ENCODE peak calls at places on chromosomes 5 and 9, in six cellular contexts. One of them, this sample, is unnamed.

GRCh38 chr5:53971566-53971965 is 338.8 kb downstream of the ARL15 start:
- DNase-seq in esophagus squamous epithelium: no peak
- DNase-seq in pons: no peak
- DNase-seq in GDM1: no peak
- DNase-seq in mesendoderm: no peak
- DNase-seq in naive thymus-derived CD8-positive, alpha-beta T cell: no peak
- DNase-seq in this sample: no peak

GRCh38 chr5:140172473-140172872 is 2.5 kb upstream of the CYSTM1 start:
- DNase-seq in GDM1: no peak
- DNase-seq in mesendoderm: no peak
- DNase-seq in pons: no peak
- DNase-seq in esophagus squamous epithelium: no peak
- DNase-seq in naive thymus-derived CD8-positive, alpha-beta T cell: no peak
- DNase-seq in this sample: no peak

GRCh38 chr9:136249881-136250559 is 4.4 kb upstream of the QSOX2 start:
- DNase-seq in naive thymus-derived CD8-positive, alpha-beta T cell: no peak
- DNase-seq in GDM1: no peak
- DNase-seq in esophagus squamous epithelium: no peak
- DNase-seq in pons: no peak
- DNase-seq in mesendoderm: no peak
- DNase-seq in this sample: no peak

GRCh38 chr9:114363424-114363823 is 24.4 kb downstream of the AKNA start:
- DNase-seq in mesendoderm: no peak
- DNase-seq in naive thymus-derived CD8-positive, alpha-beta T cell: no peak
- DNase-seq in pons: no peak
- DNase-seq in GDM1: no peak
- DNase-seq in esophagus squamous epithelium: no peak
- DNase-seq in this sample: no peak

GRCh38 chr5:171520300-171521170 is 101.1 kb downstream of the FGF18 start:
- DNase-seq in mesendoderm: peak; percentile 93
- DNase-seq in naive thymus-derived CD8-positive, alpha-beta T cell: no peak
- DNase-seq in pons: no peak
- DNase-seq in GDM1: no peak
- DNase-seq in esophagus squamous epithelium: no peak
- DNase-seq in this sample: no peak

GRCh38 chr9:123645126-123645525 is 284.8 kb downstream of the DENND1A start:
- DNase-seq in mesendoderm: peak; percentile 72
- DNase-seq in pons: no peak
- DNase-seq in GDM1: no peak
- DNase-seq in esophagus squamous epithelium: no peak
- DNase-seq in naive thymus-derived CD8-positive, alpha-beta T cell: no peak
- DNase-seq in this sample: no peak

GRCh38 chr5:136420168-136420916 is 55.0 kb upstream of the TRPC7 start:
- DNase-seq in pons: no peak
- DNase-seq in naive thymus-derived CD8-positive, alpha-beta T cell: no peak
- DNase-seq in GDM1: no peak
- DNase-seq in esophagus squamous epithelium: no peak
- DNase-seq in mesendoderm: peak; percentile 34
- DNase-seq in this sample: no peak

GRCh38 chr5:170619869-170620268 is 116.0 kb downstream of the KCNIP1 start:
- DNase-seq in GDM1: no peak
- DNase-seq in mesendoderm: no peak
- DNase-seq in esophagus squamous epithelium: no peak
- DNase-seq in pons: no peak
- DNase-seq in naive thymus-derived CD8-positive, alpha-beta T cell: no peak
- DNase-seq in this sample: no peak

GRCh38 chr5:9534881-9535517 is 10.9 kb downstream of the SEMA5A start:
- DNase-seq in pons: no peak
- DNase-seq in esophagus squamous epithelium: no peak
- DNase-seq in naive thymus-derived CD8-positive, alpha-beta T cell: no peak
- DNase-seq in GDM1: no peak
- DNase-seq in mesendoderm: peak; percentile 27
- DNase-seq in this sample: no peak